ENCODE peak calls at places on chromosomes 4 and X, in five cellular contexts. K is Peyer's patch, V is left ventricle myocardium inferior, B is IMR-90, E is tibial artery. P is an unnamed sample.
A peak's percentile ranks its signal among the peaks of the same experiment; 100 is the strongest.

GRCh38 chrX:147884958-147885357 is 26.8 kb upstream of the FMR1 start:
- DNase-seq in K (no peak), V (no peak), E (no peak), B (no peak), P (no peak)

GRCh38 chr4:56241500-56241899 is 145.8 kb downstream of the AASDH start:
- DNase-seq in B (no peak), E (no peak), V (no peak), K (no peak), P (no peak)

GRCh38 chr4:6200011-6200921 is at the start of gene JAKMIP1:
- DNase-seq in K (peak; percentile 82), B (peak; percentile 46), V (peak; percentile 64), E (peak; percentile 44), P (peak; percentile 90)

GRCh38 chr4:16122784-16123183 is 39.0 kb upstream of the PROM1 start:
- DNase-seq in E (no peak), B (no peak), V (no peak), K (no peak), P (no peak)

GRCh38 chr4:122783301-122784215 is 43.1 kb upstream of the FGF2 start:
- DNase-seq in V (peak; percentile 66), B (peak; percentile 87), E (peak; percentile 72), K (no peak), P (peak; percentile 74)

GRCh38 chr4:167606551-167606950 is 372.3 kb upstream of the SPOCK3 start:
- DNase-seq in V (no peak), E (no peak), B (no peak), K (no peak), P (no peak)

GRCh38 chr4:3201718-3202702 is 46.9 kb upstream of the MSANTD1 start:
- DNase-seq in K (no peak), B (peak; percentile 69), E (peak; percentile 45), V (no peak), P (no peak)

GRCh38 chr4:98466868-98467599 is 191.4 kb downstream of the TSPAN5 start:
- DNase-seq in E (no peak), V (no peak), K (no peak), B (peak; percentile 57), P (no peak)

GRCh38 chr4:68180858-68181531 is 51.3 kb upstream of the TMPRSS11F start:
- DNase-seq in B (no peak), V (no peak), E (no peak), K (no peak), P (no peak)

DNA sequence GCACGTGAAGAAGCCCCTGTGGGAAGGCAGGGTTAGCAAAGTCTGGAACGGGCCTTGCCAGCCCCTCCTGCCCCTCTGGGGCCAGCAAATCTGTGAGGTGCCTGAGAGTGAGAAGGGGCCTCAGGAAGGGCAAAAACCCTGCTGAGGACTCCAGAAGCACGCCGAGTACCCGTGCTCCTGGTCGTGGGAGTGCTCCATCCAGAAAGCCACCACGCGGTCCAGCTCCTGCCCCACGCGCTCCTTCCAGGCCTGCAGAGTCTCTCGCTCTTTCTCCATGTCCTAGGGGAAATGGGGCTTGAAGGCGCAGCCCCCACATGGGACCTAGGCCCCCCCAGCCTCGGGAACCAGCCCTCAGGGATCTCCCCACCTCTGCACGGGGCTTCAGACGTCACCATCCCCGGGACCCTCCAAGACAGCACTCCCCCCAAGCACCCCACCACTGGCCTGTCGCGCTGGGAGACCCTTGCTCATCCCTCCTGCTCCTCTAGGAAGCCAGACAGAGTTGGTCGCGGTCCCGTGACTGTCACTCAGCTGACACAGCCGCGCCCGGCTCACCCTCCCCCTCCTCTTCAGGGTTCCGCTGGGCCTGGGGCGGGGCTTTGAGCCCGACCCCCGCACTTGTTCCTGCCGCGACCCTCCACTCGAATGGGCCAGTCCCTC is at the start of gene RENBP:
- DNase-seq in B (no peak), K (peak; percentile 63), E (peak; percentile 81), V (peak; percentile 61), P (peak; percentile 82)
- H3K4me3 ChIP-seq in B (no peak within 1 kb of the TSS), K (peak within 1 kb of the TSS; percentile 24), E (peak within 1 kb of the TSS; percentile 52), V (peak within 1 kb of the TSS; percentile 60), P (peak within 1 kb of the TSS; percentile 52)

GRCh38 chr4:53713296-53713695 is 122.0 kb upstream of the LNX1 start:
- DNase-seq in B (no peak), K (no peak), V (no peak), E (no peak), P (no peak)

GRCh38 chr4:53713767-53714166 is 122.5 kb upstream of the LNX1 start:
- DNase-seq in B (no peak), V (no peak), E (no peak), K (no peak), P (no peak)

GRCh38 chr4:53712326-53712725 is 121.0 kb upstream of the LNX1 start:
- DNase-seq in V (no peak), E (no peak), B (no peak), K (no peak), P (no peak)

GRCh38 chr4:53709693-53710092 is 118.4 kb upstream of the LNX1 start:
- DNase-seq in V (no peak), E (no peak), B (no peak), K (no peak), P (no peak)

GRCh38 chr4:53711916-53712315 is 120.6 kb upstream of the LNX1 start:
- DNase-seq in E (no peak), B (no peak), V (no peak), K (no peak), P (no peak)
- H3K4me3 ChIP-seq in E (no peak overlapping the region), B (no peak overlapping the region), V (no peak overlapping the region), K (no peak overlapping the region), P (no peak overlapping the region)

DNA sequence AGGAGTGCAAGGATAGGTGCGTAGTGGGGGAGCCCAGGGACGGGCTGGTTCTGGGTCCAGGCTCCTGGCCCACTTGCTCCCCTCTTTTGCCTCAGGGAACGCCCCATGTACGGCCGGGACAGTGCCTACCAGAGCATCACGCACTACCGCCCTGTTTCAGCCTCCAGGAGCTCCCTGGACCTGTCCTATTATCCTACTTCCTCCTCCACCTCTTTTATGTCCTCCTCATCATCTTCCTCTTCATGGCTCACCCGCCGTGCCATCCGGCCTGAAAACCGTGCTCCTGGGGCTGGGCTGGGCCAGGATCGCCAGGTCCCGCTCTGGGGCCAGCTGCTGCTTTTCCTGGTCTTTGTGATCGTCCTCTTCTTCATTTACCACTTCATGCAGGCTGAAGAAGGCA is 1.7 kb downstream of the EMD start:
- DNase-seq in V (no peak), K (no peak), B (no peak), E (no peak), P (no peak)
- H3K4me3 ChIP-seq in V (peak overlapping the region; percentile 85), K (no peak overlapping the region), B (no peak overlapping the region), E (peak overlapping the region; percentile 87), P (no peak overlapping the region)

DNA sequence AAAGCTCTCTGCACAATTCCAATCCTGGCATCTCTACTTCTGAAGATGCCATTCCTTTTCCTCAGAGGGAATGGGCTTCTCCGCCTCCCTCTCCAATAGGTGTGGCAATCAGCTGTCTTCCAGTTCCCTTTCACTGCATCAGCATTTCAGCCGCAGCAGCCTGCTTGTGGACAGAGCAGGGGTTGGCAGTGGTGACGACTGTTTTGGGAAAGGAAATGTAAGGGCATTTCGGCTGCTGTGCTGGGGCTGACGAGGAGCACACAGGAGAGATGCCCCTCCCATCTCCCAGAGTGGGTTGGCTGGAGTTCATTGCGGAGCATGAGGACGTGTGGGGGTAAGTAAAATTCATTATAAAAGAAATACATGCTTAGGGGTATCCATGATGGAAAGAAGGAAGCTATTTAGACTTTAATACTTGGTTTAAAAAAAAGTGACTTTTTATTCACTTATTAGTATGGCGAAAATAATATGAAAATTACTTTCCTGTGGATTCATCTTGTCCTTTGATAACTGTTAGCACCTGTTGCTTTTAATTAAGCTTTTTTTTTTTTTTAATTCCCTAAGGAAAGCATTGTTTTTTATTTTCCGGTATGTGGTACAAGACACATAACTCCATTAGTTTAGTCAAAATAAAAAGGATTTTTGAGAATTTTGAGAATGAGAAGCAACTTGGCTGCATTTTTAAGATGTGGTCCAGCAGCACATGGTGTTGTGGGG is at the start of gene LIMCH1:
- DNase-seq in V (peak; percentile 73), K (no peak), B (no peak), E (peak; percentile 91), P (peak; percentile 85)
- H3K4me3 ChIP-seq in V (peak within 1 kb of the TSS; percentile 60), K (no peak within 1 kb of the TSS), B (no peak within 1 kb of the TSS), E (peak within 1 kb of the TSS; percentile 39), P (peak within 1 kb of the TSS; percentile 63)

GRCh38 chr4:87975466-87975865 is at the start of gene SPP1:
- DNase-seq in B (peak; percentile 13), K (no peak), E (no peak), V (no peak), P (no peak)
- H3K4me3 ChIP-seq in B (no peak within 1 kb of the TSS), K (no peak within 1 kb of the TSS), E (no peak within 1 kb of the TSS), V (no peak within 1 kb of the TSS), P (no peak within 1 kb of the TSS)

GRCh38 chrX:47648376-47648775 is 2.0 kb downstream of the ELK1 start:
- DNase-seq in K (no peak), B (peak; percentile 67), E (no peak), V (no peak), P (no peak)
- H3K4me3 ChIP-seq in K (no peak overlapping the region), B (no peak overlapping the region), E (no peak overlapping the region), V (no peak overlapping the region), P (no peak overlapping the region)